ENCODE peak calls at places on chromosomes 5 and 9, in seven cellular contexts. M is coronary artery, Z is fibroblast of villous mesenchyme, S is fibroblast of lung, Q is epithelial cell of esophagus, J is WERI-Rb-1, I is A549. K is an unnamed sample.

GRCh38 chr5:60495644-60496520 is 204.1 kb downstream of the DEPDC1B start:
- DNase-seq in S (peak), I (no peak), M (no peak), J (no peak), Q (peak), Z (no peak), K (peak)

GRCh38 chr9:121819511-121820231 is 168.2 kb downstream of the DAB2IP start:
- DNase-seq in J (no peak), Q (peak), Z (peak), I (no peak), M (peak), S (peak), K (peak)

GRCh38 chr5:75952963-75953362 is 130.2 kb upstream of the SV2C start:
- DNase-seq in Q (no peak), I (no peak), M (no peak), S (no peak), Z (no peak), J (no peak), K (no peak)

GRCh38 chr5:24073097-24073496 is 565.7 kb downstream of the PRDM9 start:
- DNase-seq in Q (no peak), Z (no peak), M (no peak), S (no peak), I (no peak), J (no peak), K (peak)

GRCh38 chr5:130912088-130912487 is 253.0 kb downstream of the HINT1 start:
- DNase-seq in Q (peak), S (no peak), I (peak), M (no peak), J (no peak), Z (no peak), K (no peak)

GRCh38 chr5:138950411-138951011 is 75.4 kb upstream of the LRRTM2 start:
- DNase-seq in S (no peak), Z (no peak), I (no peak), M (no peak), Q (no peak), J (no peak), K (no peak)

GRCh38 chr9:14346826-14347407 is 33.0 kb upstream of the NFIB start:
- DNase-seq in Z (no peak), Q (no peak), I (no peak), M (no peak), J (no peak), S (no peak), K (no peak)

GRCh38 chr9:108688051-108688450 is 167.7 kb downstream of the ACTL7B start:
- DNase-seq in M (no peak), Q (no peak), J (no peak), S (no peak), I (no peak), Z (no peak), K (no peak)

GRCh38 chr5:119032653-119033052 is 38.2 kb upstream of the DMXL1 start:
- DNase-seq in Q (no peak), I (no peak), S (no peak), Z (no peak), J (no peak), M (no peak), K (no peak)

GRCh38 chr9:86637515-86637914 is 283.3 kb upstream of the TUT7 start:
- DNase-seq in Q (peak), M (no peak), J (peak), S (peak), Z (no peak), I (peak), K (peak)

DNA sequence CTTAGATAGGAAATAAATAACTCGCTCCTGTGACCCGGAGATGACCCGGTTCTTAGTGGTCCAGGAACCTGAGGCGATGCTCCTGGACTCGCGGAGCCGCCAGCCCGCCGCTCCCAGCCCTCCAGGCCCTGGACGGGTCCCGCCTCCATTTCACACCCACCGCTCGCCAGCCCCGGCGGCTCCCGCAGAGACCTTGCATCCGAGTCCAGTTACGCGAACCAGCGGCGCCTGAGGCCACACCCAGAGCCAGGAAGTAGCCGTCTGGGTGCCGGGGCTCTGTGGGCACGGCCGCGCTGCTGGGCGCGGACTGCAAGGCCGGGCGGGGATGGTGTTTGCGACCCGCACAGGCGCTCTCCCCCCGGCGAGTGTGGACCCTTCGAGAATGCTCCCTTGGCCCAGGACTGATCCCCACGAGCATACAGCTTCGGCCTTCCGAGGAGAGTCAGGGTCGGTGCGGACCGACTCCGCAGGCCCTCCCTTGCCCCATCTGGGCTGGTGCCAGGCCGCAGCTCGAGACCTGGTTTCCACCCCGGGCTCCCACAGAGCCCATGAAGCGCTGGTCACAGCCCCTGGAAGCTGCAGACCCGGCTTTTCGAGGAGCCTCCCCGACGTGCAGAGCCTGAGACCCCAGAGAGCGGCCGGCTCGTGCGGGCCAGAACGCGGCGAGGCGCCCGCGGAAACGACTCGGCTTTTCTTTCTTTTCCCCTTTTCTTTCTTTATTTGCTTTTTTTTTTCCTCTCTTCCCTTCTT is 5.2 kb upstream of the BARX1 start:
- DNase-seq in S (no peak), Q (no peak), Z (no peak), I (no peak), M (no peak), J (no peak), K (no peak)
- H3K4me3 ChIP-seq in S (no peak), Q (no peak), Z (no peak), I (no peak), M (peak), J (no peak), K (no peak)

GRCh38 chr5:98121036-98121936 is 652.2 kb upstream of the RGMB start:
- DNase-seq in Q (no peak), Z (no peak), M (no peak), S (no peak), J (peak), I (no peak), K (no peak)
- TF ChIP-seq CTCF in Q (no peak), Z (no peak), M (no peak), S (no peak), J (no peak), I (no peak), K (no peak)

GRCh38 chr9:91781906-91782305 is 168.1 kb downstream of the ROR2 start:
- DNase-seq in I (no peak), J (no peak), Q (no peak), M (no peak), S (no peak), Z (no peak), K (no peak)
- H3K4me3 ChIP-seq in I (no peak), J (no peak), Q (no peak), M (no peak), S (no peak), Z (no peak), K (no peak)

GRCh38 chr5:159990506-159990905 is 18.4 kb upstream of the TTC1 start:
- DNase-seq in I (no peak), S (no peak), Z (no peak), Q (no peak), J (no peak), M (no peak), K (no peak)
- TF ChIP-seq CTCF in I (peak), S (no peak), Z (peak), Q (no peak), J (no peak), M (no peak), K (no peak)

GRCh38 chr5:124746916-124747769 is 704 bp upstream of the ZNF608 start:
- DNase-seq in M (peak), J (peak), Q (peak), S (peak), I (peak), Z (peak), K (peak)

GRCh38 chr5:124746252-124746915 is at the start of gene ZNF608:
- DNase-seq in M (peak), Q (peak), I (peak), Z (peak), J (peak), S (peak), K (peak)

GRCh38 chr5:124748687-124749594 is 2.5 kb upstream of the ZNF608 start:
- DNase-seq in M (peak), S (peak), Z (peak), I (peak), J (peak), Q (peak), K (peak)

GRCh38 chr5:124745367-124746251 is 830 bp downstream of the ZNF608 start:
- DNase-seq in J (peak), Z (peak), I (no peak), M (no peak), S (peak), Q (peak), K (peak)

GRCh38 chr5:124747770-124748686 is 1.6 kb upstream of the ZNF608 start:
- DNase-seq in S (no peak), Q (peak), I (peak), M (no peak), Z (peak), J (peak), K (no peak)
- H3K4me3 ChIP-seq in S (peak), Q (peak), I (peak), M (peak), Z (peak), J (peak), K (peak)

GRCh38 chr5:160555836-160556660 is 134.4 kb downstream of the PTTG1 start:
- DNase-seq in Q (peak), M (no peak), Z (no peak), J (no peak), I (no peak), S (peak), K (peak)
- TF ChIP-seq CTCF in Q (no peak), M (no peak), Z (no peak), J (no peak), I (no peak), S (no peak), K (no peak)